ENCODE peak calls at places on chromosomes 2 and 18, in ten cellular contexts. One of them, this sample, is unnamed.

GRCh38 chr18:46067431-46068007 is 4.5 kb downstream of the PSTPIP2 start:
- DNase-seq in GM20000: no peak
- DNase-seq in activated T-cell treated with anti-CD3 and anti-CD28 coated beads, Interleukin-2, amount 50 U/mL, for 72 hours: no peak
- DNase-seq in GM12891: no peak
- DNase-seq in EH: peak
- DNase-seq in T follicular helper cell: no peak
- DNase-seq in H7: no peak
- DNase-seq in pancreas: no peak
- DNase-seq in stomach: no peak
- DNase-seq in amygdala: no peak
- DNase-seq in this sample: no peak

GRCh38 chr2:76467326-76467725 is 756.6 kb upstream of the GCFC2 start:
- DNase-seq in GM20000: no peak
- DNase-seq in activated T-cell treated with anti-CD3 and anti-CD28 coated beads, Interleukin-2, amount 50 U/mL, for 72 hours: no peak
- DNase-seq in GM12891: no peak
- DNase-seq in EH: no peak
- DNase-seq in T follicular helper cell: no peak
- DNase-seq in H7: no peak
- DNase-seq in pancreas: no peak
- DNase-seq in stomach: no peak
- DNase-seq in amygdala: no peak
- DNase-seq in this sample: no peak

GRCh38 chr18:49059028-49059670 is 108.4 kb upstream of the SMAD7 start:
- DNase-seq in GM20000: no peak
- DNase-seq in activated T-cell treated with anti-CD3 and anti-CD28 coated beads, Interleukin-2, amount 50 U/mL, for 72 hours: no peak
- DNase-seq in GM12891: no peak
- DNase-seq in EH: no peak
- DNase-seq in T follicular helper cell: no peak
- DNase-seq in H7: no peak
- DNase-seq in pancreas: no peak
- DNase-seq in stomach: no peak
- DNase-seq in amygdala: no peak
- DNase-seq in this sample: no peak

GRCh38 chr2:28730641-28731146 is 20.9 kb upstream of the PPP1CB start:
- DNase-seq in GM20000: no peak
- DNase-seq in activated T-cell treated with anti-CD3 and anti-CD28 coated beads, Interleukin-2, amount 50 U/mL, for 72 hours: no peak
- DNase-seq in GM12891: no peak
- DNase-seq in EH: no peak
- DNase-seq in T follicular helper cell: no peak
- DNase-seq in H7: no peak
- DNase-seq in pancreas: no peak
- DNase-seq in stomach: no peak
- DNase-seq in amygdala: no peak
- DNase-seq in this sample: no peak

GRCh38 chr2:9673914-9674481 is 43.2 kb upstream of the YWHAQ start:
- DNase-seq in GM20000: no peak
- DNase-seq in activated T-cell treated with anti-CD3 and anti-CD28 coated beads, Interleukin-2, amount 50 U/mL, for 72 hours: no peak
- DNase-seq in GM12891: no peak
- DNase-seq in EH: no peak
- DNase-seq in T follicular helper cell: no peak
- DNase-seq in H7: no peak
- DNase-seq in pancreas: no peak
- DNase-seq in stomach: no peak
- DNase-seq in amygdala: no peak
- DNase-seq in this sample: no peak

GRCh38 chr2:74569686-74570085 is 15.2 kb downstream of the DOK1 start:
- DNase-seq in GM20000: no peak
- DNase-seq in activated T-cell treated with anti-CD3 and anti-CD28 coated beads, Interleukin-2, amount 50 U/mL, for 72 hours: no peak
- DNase-seq in GM12891: no peak
- DNase-seq in EH: no peak
- DNase-seq in T follicular helper cell: no peak
- DNase-seq in H7: no peak
- DNase-seq in pancreas: no peak
- DNase-seq in stomach: no peak
- DNase-seq in amygdala: no peak
- DNase-seq in this sample: no peak

GRCh38 chr2:233280114-233280693 is 27.4 kb upstream of the SAG start:
- DNase-seq in GM20000: no peak
- DNase-seq in activated T-cell treated with anti-CD3 and anti-CD28 coated beads, Interleukin-2, amount 50 U/mL, for 72 hours: no peak
- DNase-seq in GM12891: no peak
- DNase-seq in EH: peak
- DNase-seq in T follicular helper cell: no peak
- DNase-seq in H7: no peak
- DNase-seq in pancreas: no peak
- DNase-seq in stomach: no peak
- DNase-seq in amygdala: no peak
- DNase-seq in this sample: no peak

GRCh38 chr2:151979694-151980093 is 119.2 kb downstream of the CACNB4 start:
- DNase-seq in GM20000: no peak
- DNase-seq in activated T-cell treated with anti-CD3 and anti-CD28 coated beads, Interleukin-2, amount 50 U/mL, for 72 hours: no peak
- DNase-seq in GM12891: no peak
- DNase-seq in EH: no peak
- DNase-seq in T follicular helper cell: no peak
- DNase-seq in H7: no peak
- DNase-seq in pancreas: no peak
- DNase-seq in stomach: no peak
- DNase-seq in amygdala: no peak
- DNase-seq in this sample: no peak

GRCh38 chr2:234368861-234369261 is 128.0 kb downstream of the ARL4C start:
- DNase-seq in GM20000: no peak
- DNase-seq in activated T-cell treated with anti-CD3 and anti-CD28 coated beads, Interleukin-2, amount 50 U/mL, for 72 hours: peak
- DNase-seq in GM12891: no peak
- DNase-seq in EH: peak
- DNase-seq in T follicular helper cell: peak
- DNase-seq in H7: peak
- DNase-seq in pancreas: no peak
- DNase-seq in stomach: no peak
- DNase-seq in amygdala: no peak
- DNase-seq in this sample: no peak

GRCh38 chr2:109066917-109067828 is 61.8 kb upstream of the SH3RF3 start:
- DNase-seq in GM20000: no peak
- DNase-seq in activated T-cell treated with anti-CD3 and anti-CD28 coated beads, Interleukin-2, amount 50 U/mL, for 72 hours: no peak
- DNase-seq in GM12891: no peak
- DNase-seq in EH: no peak
- DNase-seq in T follicular helper cell: no peak
- DNase-seq in H7: no peak
- DNase-seq in pancreas: no peak
- DNase-seq in stomach: no peak
- DNase-seq in amygdala: no peak
- DNase-seq in this sample: no peak

GRCh38 chr18:63545094-63545493 is 2.9 kb downstream of the SERPINB12 start:
- DNase-seq in GM20000: no peak
- DNase-seq in activated T-cell treated with anti-CD3 and anti-CD28 coated beads, Interleukin-2, amount 50 U/mL, for 72 hours: no peak
- DNase-seq in GM12891: no peak
- DNase-seq in EH: no peak
- DNase-seq in T follicular helper cell: no peak
- DNase-seq in H7: no peak
- DNase-seq in pancreas: no peak
- DNase-seq in stomach: no peak
- DNase-seq in amygdala: no peak
- DNase-seq in this sample: no peak

GRCh38 chr18:78632111-78632541 is 347.5 kb upstream of the SALL3 start:
- DNase-seq in GM20000: no peak
- DNase-seq in activated T-cell treated with anti-CD3 and anti-CD28 coated beads, Interleukin-2, amount 50 U/mL, for 72 hours: peak
- DNase-seq in GM12891: no peak
- DNase-seq in EH: no peak
- DNase-seq in T follicular helper cell: no peak
- DNase-seq in H7: peak
- DNase-seq in pancreas: no peak
- DNase-seq in stomach: no peak
- DNase-seq in amygdala: no peak
- DNase-seq in this sample: no peak

GRCh38 chr2:106062627-106063026 is 131.5 kb downstream of the UXS1 start:
- DNase-seq in GM20000: no peak
- DNase-seq in activated T-cell treated with anti-CD3 and anti-CD28 coated beads, Interleukin-2, amount 50 U/mL, for 72 hours: no peak
- DNase-seq in GM12891: no peak
- DNase-seq in EH: peak
- DNase-seq in T follicular helper cell: no peak
- DNase-seq in H7: no peak
- DNase-seq in pancreas: no peak
- DNase-seq in stomach: no peak
- DNase-seq in amygdala: no peak
- DNase-seq in this sample: no peak

GRCh38 chr2:65064728-65065552 is 8.7 kb downstream of the CEP68 start:
- DNase-seq in GM20000: peak
- DNase-seq in activated T-cell treated with anti-CD3 and anti-CD28 coated beads, Interleukin-2, amount 50 U/mL, for 72 hours: peak
- DNase-seq in GM12891: peak
- DNase-seq in EH: peak
- DNase-seq in T follicular helper cell: peak
- DNase-seq in H7: peak
- DNase-seq in pancreas: peak
- DNase-seq in stomach: peak
- DNase-seq in amygdala: peak
- DNase-seq in this sample: no peak

GRCh38 chr2:200575957-200576356 is 9.9 kb upstream of the AOX1 start:
- DNase-seq in GM20000: peak
- DNase-seq in activated T-cell treated with anti-CD3 and anti-CD28 coated beads, Interleukin-2, amount 50 U/mL, for 72 hours: no peak
- DNase-seq in GM12891: no peak
- DNase-seq in EH: peak
- DNase-seq in T follicular helper cell: no peak
- DNase-seq in H7: peak
- DNase-seq in pancreas: no peak
- DNase-seq in stomach: no peak
- DNase-seq in amygdala: no peak
- DNase-seq in this sample: no peak

GRCh38 chr2:152240559-152241231 is 65.1 kb upstream of the STAM2 start:
- DNase-seq in GM20000: no peak
- DNase-seq in activated T-cell treated with anti-CD3 and anti-CD28 coated beads, Interleukin-2, amount 50 U/mL, for 72 hours: no peak
- DNase-seq in GM12891: no peak
- DNase-seq in EH: peak
- DNase-seq in T follicular helper cell: no peak
- DNase-seq in H7: no peak
- DNase-seq in pancreas: no peak
- DNase-seq in stomach: no peak
- DNase-seq in amygdala: no peak
- DNase-seq in this sample: no peak

GRCh38 chr2:129619471-129619870 is 360.0 kb upstream of the RAB6C start:
- DNase-seq in GM20000: no peak
- DNase-seq in activated T-cell treated with anti-CD3 and anti-CD28 coated beads, Interleukin-2, amount 50 U/mL, for 72 hours: no peak
- DNase-seq in GM12891: no peak
- DNase-seq in EH: no peak
- DNase-seq in T follicular helper cell: no peak
- DNase-seq in H7: peak
- DNase-seq in pancreas: peak
- DNase-seq in stomach: no peak
- DNase-seq in amygdala: no peak
- DNase-seq in this sample: no peak

This sample was measured in cerebellar nuclear complex.